ENCODE peak calls at places on chromosomes 5 and 9, in ten cellular contexts. E is Calu3, C is adrenal gland, S is nephron progenitor cell, A is astrocyte of the spinal cord, Y is AG10803, G is endothelial cell, M is endodermal cell, W is B cell, H is epithelial cell of esophagus. U is an unnamed sample.

GRCh38 chr9:5493597-5494511 is 16.5 kb upstream of the PDCD1LG2 start:
- DNase-seq in E (no peak), C (peak; percentile 56), S (no peak), A (peak; percentile 86), Y (peak; percentile 73), G (no peak), M (no peak), W (peak; percentile 39), H (peak; percentile 94), U (peak; percentile 68)

GRCh38 chr5:178244566-178244965 is 12.0 kb upstream of the PHYKPL start:
- DNase-seq in E (no peak), C (no peak), S (no peak), A (no peak), Y (peak; percentile 26), G (no peak), M (no peak), W (no peak), H (peak; percentile 58), U (no peak)

GRCh38 chr9:32742296-32742695 is 41.0 kb upstream of the TMEM215 start:
- DNase-seq in E (no peak), C (no peak), S (no peak), A (peak; percentile 15), Y (no peak), G (no peak), M (no peak), W (no peak), H (peak; percentile 89), U (no peak)

GRCh38 chr9:14058078-14058688 is 255.8 kb downstream of the NFIB start:
- DNase-seq in E (no peak), C (no peak), S (no peak), A (no peak), Y (no peak), G (no peak), M (no peak), W (no peak), H (no peak), U (no peak)

GRCh38 chr5:119329701-119330100 is 26.1 kb upstream of the TNFAIP8 start:
- DNase-seq in E (no peak), C (no peak), S (no peak), A (no peak), Y (no peak), G (no peak), M (peak; percentile 26), W (no peak), H (no peak), U (no peak)

GRCh38 chr9:2320632-2321031 is 301.0 kb upstream of the VLDLR start:
- DNase-seq in E (no peak), C (no peak), S (no peak), A (no peak), Y (no peak), G (no peak), M (no peak), W (no peak), H (no peak), U (no peak)

GRCh38 chr5:95565280-95565920 is 10.5 kb downstream of the ARSK start:
- DNase-seq in E (no peak), C (no peak), S (no peak), A (peak; percentile 30), Y (peak; percentile 54), G (no peak), M (no peak), W (no peak), H (no peak), U (no peak)

GRCh38 chr9:5626727-5627634 is 1.9 kb upstream of the RIC1 start:
- DNase-seq in E (peak; percentile 12), C (peak; percentile 56), S (no peak), A (peak; percentile 83), Y (peak; percentile 89), G (no peak), M (no peak), W (peak; percentile 56), H (peak; percentile 74), U (peak; percentile 80)

GRCh38 chr5:132228241-132229035 is 785 bp upstream of the P4HA2 start:
- DNase-seq in E (no peak), C (peak; percentile 13), S (no peak), A (no peak), Y (no peak), G (no peak), M (peak; percentile 55), W (peak; percentile 44), H (no peak), U (no peak)

GRCh38 chr5:132227235-132227484 is 493 bp downstream of the P4HA2 start:
- DNase-seq in E (no peak), C (no peak), S (no peak), A (no peak), Y (no peak), G (no peak), M (no peak), W (no peak), H (no peak), U (no peak)

GRCh38 chr5:132226516-132227234 is 978 bp downstream of the P4HA2 start:
- DNase-seq in E (peak; percentile 14), C (peak; percentile 13), S (no peak), A (peak; percentile 47), Y (peak; percentile 42), G (no peak), M (no peak), W (no peak), H (no peak), U (no peak)

GRCh38 chr5:132229236-132229635 is 1.6 kb upstream of the P4HA2 start:
- DNase-seq in E (no peak), C (peak; percentile 9), S (no peak), A (no peak), Y (no peak), G (no peak), M (peak; percentile 26), W (no peak), H (no peak), U (no peak)

GRCh38 chr5:132227485-132228240 is at the start of gene P4HA2:
- DNase-seq in E (peak; percentile 92), C (peak; percentile 65), S (peak; percentile 85), A (peak; percentile 67), Y (peak; percentile 73), G (peak; percentile 67), M (peak; percentile 90), W (peak; percentile 74), H (peak; percentile 77), U (peak; percentile 94)
- TF ChIP-seq CTCF in E (no peak), C (peak; percentile 45), S (no peak), A (no peak), Y (peak; percentile 7), G (no peak), M (no peak), W (no peak), H (no peak), U (peak; percentile 15)

GRCh38 chr5:151155149-151155776 is 2.3 kb downstream of the ANXA6 start:
- DNase-seq in E (no peak), C (no peak), S (no peak), A (no peak), Y (peak; percentile 42), G (no peak), M (no peak), W (peak; percentile 63), H (no peak), U (no peak)

GRCh38 chr5:151155777-151156731 is 1.5 kb downstream of the ANXA6 start:
- DNase-seq in E (no peak), C (peak; percentile 83), S (no peak), A (peak; percentile 59), Y (peak; percentile 54), G (peak; percentile 16), M (peak; percentile 63), W (peak; percentile 52), H (no peak), U (peak; percentile 50)

GRCh38 chr5:151157426-151158286 is at the start of gene ANXA6:
- DNase-seq in E (peak; percentile 78), C (peak; percentile 84), S (peak; percentile 84), A (peak; percentile 82), Y (peak; percentile 73), G (peak; percentile 74), M (peak; percentile 92), W (peak; percentile 83), H (peak; percentile 69), U (peak; percentile 78)

GRCh38 chr5:151158287-151158661 is 695 bp upstream of the ANXA6 start:
- DNase-seq in E (no peak), C (peak; percentile 54), S (no peak), A (no peak), Y (no peak), G (no peak), M (peak; percentile 87), W (no peak), H (no peak), U (peak; percentile 49)

DNA sequence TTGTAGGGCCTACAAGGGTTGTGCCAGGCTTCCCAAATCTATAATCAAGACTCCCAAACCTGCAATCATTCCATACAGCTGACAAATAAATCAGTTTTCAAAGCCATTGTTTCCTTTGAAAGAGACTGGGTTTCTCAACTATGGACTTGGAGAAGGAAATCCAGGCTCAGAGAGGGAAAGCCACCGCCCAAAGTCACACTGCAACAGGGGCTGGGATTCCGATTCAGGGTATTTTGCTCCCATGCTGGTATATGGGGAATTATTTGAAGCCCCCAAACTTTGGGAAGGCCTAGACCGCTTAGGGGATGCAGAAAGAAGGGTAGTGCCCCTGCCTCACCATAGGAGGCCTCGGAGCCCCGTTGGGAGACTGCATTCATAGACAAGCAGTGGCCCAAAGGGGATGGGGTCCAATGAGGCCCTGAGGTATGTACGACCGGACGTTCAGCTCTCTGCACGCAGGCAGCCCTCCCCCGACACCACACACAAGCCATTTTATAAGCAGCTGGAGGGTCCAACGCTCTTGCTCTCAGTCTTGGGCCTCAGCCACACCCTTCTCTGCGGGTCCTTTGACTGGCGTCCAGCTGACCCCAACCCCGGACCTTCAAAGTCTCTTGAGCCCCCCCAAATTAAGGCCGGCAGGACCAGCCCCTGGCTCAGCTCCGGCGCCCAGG is 712 bp downstream of the ANXA6 start:
- DNase-seq in E (no peak), C (no peak), S (peak; percentile 30), A (peak; percentile 23), Y (peak; percentile 20), G (peak; percentile 29), M (peak; percentile 68), W (peak; percentile 58), H (no peak), U (peak; percentile 60)
- TF ChIP-seq CTCF in E (no peak), C (no peak), S (no peak), A (no peak), Y (peak; percentile 35), G (no peak), M (no peak), W (peak; percentile 23), H (no peak), U (no peak)

GRCh38 chr9:22118810-22119479 is 109.8 kb upstream of the CDKN2B start:
- DNase-seq in E (no peak), C (no peak), S (no peak), A (no peak), Y (no peak), G (no peak), M (no peak), W (no peak), H (peak; percentile 51), U (no peak)

GRCh38 chr9:22120595-22120994 is 111.5 kb upstream of the CDKN2B start:
- DNase-seq in E (no peak), C (no peak), S (no peak), A (no peak), Y (no peak), G (no peak), M (no peak), W (no peak), H (no peak), U (no peak)

GRCh38 chr9:22116751-22117150 is 107.6 kb upstream of the CDKN2B start:
- DNase-seq in E (no peak), C (no peak), S (no peak), A (no peak), Y (peak; percentile 75), G (no peak), M (no peak), W (no peak), H (no peak), U (no peak)

GRCh38 chr9:22117511-22118388 is 108.6 kb upstream of the CDKN2B start:
- DNase-seq in E (peak; percentile 24), C (no peak), S (peak; percentile 10), A (peak; percentile 95), Y (peak; percentile 55), G (no peak), M (peak; percentile 83), W (no peak), H (peak; percentile 90), U (no peak)

DNA sequence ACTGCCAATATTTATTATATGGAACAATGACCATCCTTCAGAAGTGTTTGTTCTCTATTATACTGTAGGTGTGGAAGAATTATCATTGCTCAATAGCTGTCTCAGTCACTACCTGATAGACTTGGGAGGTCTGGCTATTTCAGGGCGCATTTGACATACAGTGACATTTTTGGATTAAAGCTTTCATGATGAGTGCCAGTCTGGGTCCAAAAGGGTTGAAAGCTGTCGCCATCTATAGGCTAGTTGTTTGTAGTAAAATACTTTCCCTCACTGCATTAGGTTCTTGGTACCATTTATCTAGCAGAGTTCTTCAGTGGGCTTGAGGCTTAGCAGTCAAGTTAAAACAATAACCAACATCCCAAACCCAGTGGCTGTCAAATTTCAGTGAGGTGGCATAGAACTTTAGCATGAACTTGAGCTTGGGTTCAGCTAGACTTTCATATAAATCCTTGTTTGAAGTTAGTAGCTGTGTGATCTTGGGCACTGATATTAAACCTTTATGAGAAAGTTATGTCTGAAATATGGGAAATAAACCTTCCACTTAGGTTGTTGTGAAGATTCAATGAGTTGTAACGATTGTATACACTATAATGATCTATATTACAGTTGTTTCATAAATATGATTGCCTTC is 110.5 kb upstream of the CDKN2B start:
- DNase-seq in E (peak; percentile 21), C (no peak), S (no peak), A (peak; percentile 63), Y (peak; percentile 47), G (no peak), M (no peak), W (no peak), H (peak; percentile 78), U (no peak)
- TF ChIP-seq CTCF in E (no peak), C (peak; percentile 54), S (no peak), A (peak; percentile 59), Y (peak; percentile 70), G (no peak), M (peak; percentile 76), W (no peak), H (peak; percentile 74), U (peak; percentile 52)

GRCh38 chr9:109968702-109969450 is 188.9 kb downstream of the PALM2AKAP2 start:
- DNase-seq in E (no peak), C (no peak), S (peak; percentile 18), A (peak; percentile 37), Y (peak; percentile 26), G (peak; percentile 18), M (peak; percentile 74), W (no peak), H (peak; percentile 30), U (no peak)
- TF ChIP-seq CTCF in E (no peak), C (peak; percentile 32), S (no peak), A (peak; percentile 39), Y (peak; percentile 35), G (no peak), M (peak; percentile 63), W (no peak), H (peak; percentile 30), U (peak; percentile 44)